ENCODE peak calls at places on chromosomes 6 and 20, in five cellular contexts. One of them, this sample, is unnamed.
A peak's percentile ranks its signal among the peaks of the same experiment; 100 is the strongest.

GRCh38 chr6:161908872-161909271 is 635.0 kb upstream of the AGPAT4 start:
- DNase-seq in H9: no peak
- DNase-seq in GM12865: no peak
- DNase-seq in cardiac fibroblast: no peak
- DNase-seq in RWPE1: no peak
- DNase-seq in this sample: no peak

GRCh38 chr6:166032366-166033171 is 135.1 kb downstream of the TBXT start:
- DNase-seq in H9: peak; percentile 76
- DNase-seq in GM12865: peak; percentile 9
- DNase-seq in cardiac fibroblast: peak; percentile 87
- DNase-seq in RWPE1: no peak
- DNase-seq in this sample: peak; percentile 30

GRCh38 chr6:105824732-105825131 is 261.4 kb upstream of the PRDM1 start:
- DNase-seq in H9: no peak
- DNase-seq in GM12865: peak; percentile 44
- DNase-seq in cardiac fibroblast: peak; percentile 69
- DNase-seq in RWPE1: no peak
- DNase-seq in this sample: no peak

GRCh38 chr20:40497781-40498691 is 191.0 kb downstream of the MAFB start:
- DNase-seq in H9: no peak
- DNase-seq in GM12865: peak; percentile 5
- DNase-seq in cardiac fibroblast: peak; percentile 56
- DNase-seq in RWPE1: peak; percentile 26
- DNase-seq in this sample: no peak

GRCh38 chr6:117761610-117762009 is 86.3 kb downstream of the NUS1 start:
- DNase-seq in H9: no peak
- DNase-seq in GM12865: no peak
- DNase-seq in cardiac fibroblast: no peak
- DNase-seq in RWPE1: no peak
- DNase-seq in this sample: no peak

GRCh38 chr20:38321959-38322598 is 18.1 kb downstream of the BPI start:
- DNase-seq in H9: peak; percentile 51
- DNase-seq in GM12865: peak; percentile 14
- DNase-seq in cardiac fibroblast: peak; percentile 83
- DNase-seq in RWPE1: peak; percentile 82
- DNase-seq in this sample: peak; percentile 76

GRCh38 chr20:22901921-22902320 is 133.2 kb upstream of the SSTR4 start:
- DNase-seq in H9: no peak
- DNase-seq in GM12865: no peak
- DNase-seq in cardiac fibroblast: no peak
- DNase-seq in RWPE1: no peak
- DNase-seq in this sample: no peak

GRCh38 chr6:141218583-141218982 is 914.1 kb upstream of the GJE1 start:
- DNase-seq in H9: no peak
- DNase-seq in GM12865: no peak
- DNase-seq in cardiac fibroblast: no peak
- DNase-seq in RWPE1: no peak
- DNase-seq in this sample: no peak

GRCh38 chr6:4545929-4546328 is 230.3 kb upstream of the CDYL start:
- DNase-seq in H9: no peak
- DNase-seq in GM12865: no peak
- DNase-seq in cardiac fibroblast: no peak
- DNase-seq in RWPE1: no peak
- DNase-seq in this sample: no peak

GRCh38 chr20:36951977-36952738 is 650 bp upstream of the SAMHD1 start:
- DNase-seq in H9: no peak
- DNase-seq in GM12865: no peak
- DNase-seq in cardiac fibroblast: no peak
- DNase-seq in RWPE1: no peak
- DNase-seq in this sample: no peak

GRCh38 chr6:143592335-143592734 is 80.8 kb upstream of the FUCA2 start:
- DNase-seq in H9: no peak
- DNase-seq in GM12865: no peak
- DNase-seq in cardiac fibroblast: peak; percentile 26
- DNase-seq in RWPE1: peak; percentile 14
- DNase-seq in this sample: no peak

GRCh38 chr6:912871-913663 is 220.1 kb upstream of the EXOC2 start:
- DNase-seq in H9: peak; percentile 85
- DNase-seq in GM12865: peak; percentile 12
- DNase-seq in cardiac fibroblast: no peak
- DNase-seq in RWPE1: peak; percentile 44
- DNase-seq in this sample: peak; percentile 58

GRCh38 chr6:71733970-71734899 is 152.1 kb upstream of the RIMS1 start:
- DNase-seq in H9: no peak
- DNase-seq in GM12865: no peak
- DNase-seq in cardiac fibroblast: peak; percentile 19
- DNase-seq in RWPE1: no peak
- DNase-seq in this sample: no peak

GRCh38 chr6:142377112-142377848 is 75.5 kb downstream of the ADGRG6 start:
- DNase-seq in H9: peak; percentile 88
- DNase-seq in GM12865: no peak
- DNase-seq in cardiac fibroblast: no peak
- DNase-seq in RWPE1: peak; percentile 72
- DNase-seq in this sample: peak; percentile 68

GRCh38 chr20:25126630-25127029 is 44.7 kb upstream of the VSX1 start:
- DNase-seq in H9: no peak
- DNase-seq in GM12865: no peak
- DNase-seq in cardiac fibroblast: no peak
- DNase-seq in RWPE1: no peak
- DNase-seq in this sample: no peak

GRCh38 chr20:62795023-62795761 is 1.1 kb upstream of the MRGBP start:
- DNase-seq in H9: peak; percentile 65
- DNase-seq in GM12865: peak; percentile 74
- DNase-seq in cardiac fibroblast: peak; percentile 47
- DNase-seq in RWPE1: peak; percentile 74
- DNase-seq in this sample: peak; percentile 69

GRCh38 chr6:117483645-117484016 is 1.2 kb downstream of the DCBLD1 start:
- DNase-seq in H9: no peak
- DNase-seq in GM12865: peak; percentile 72
- DNase-seq in cardiac fibroblast: no peak
- DNase-seq in RWPE1: peak; percentile 34
- DNase-seq in this sample: peak; percentile 8

GRCh38 chr6:125511809-125512341 is 210.1 kb upstream of the HDDC2 start:
- DNase-seq in H9: no peak
- DNase-seq in GM12865: no peak
- DNase-seq in cardiac fibroblast: peak; percentile 69
- DNase-seq in RWPE1: no peak
- DNase-seq in this sample: no peak

GRCh38 chr6:41427642-41428401 is 92.4 kb downstream of the NCR2 start:
- DNase-seq in H9: peak; percentile 82
- DNase-seq in GM12865: no peak
- DNase-seq in cardiac fibroblast: no peak
- DNase-seq in RWPE1: peak; percentile 32
- DNase-seq in this sample: peak; percentile 94

GRCh38 chr6:53704700-53705099 is 39.1 kb upstream of the KLHL31 start:
- DNase-seq in H9: no peak
- DNase-seq in GM12865: no peak
- DNase-seq in cardiac fibroblast: no peak
- DNase-seq in RWPE1: no peak
- DNase-seq in this sample: no peak

DNA sequence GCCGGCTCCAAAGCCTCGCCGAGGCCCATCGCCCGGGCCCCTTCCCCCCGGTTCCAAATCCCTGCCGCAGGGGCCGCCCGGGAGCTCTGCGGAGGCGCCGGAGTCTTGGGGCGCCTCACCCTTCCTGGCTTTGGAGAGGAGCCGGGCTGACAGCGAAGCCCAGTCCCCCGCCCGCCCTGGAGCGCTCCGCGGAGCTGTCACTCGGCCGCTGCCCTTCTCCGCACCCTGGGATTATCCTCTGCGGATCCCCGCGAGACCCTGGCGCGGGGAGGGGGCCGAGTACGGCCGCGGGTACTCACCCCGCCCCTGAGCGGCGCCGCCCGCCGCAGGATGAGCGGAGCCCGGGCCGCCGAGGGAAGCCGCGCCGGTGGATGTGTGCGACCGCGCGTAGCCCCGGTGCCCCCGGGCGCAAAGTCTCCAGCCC is 343 bp downstream of the SNAP91 start:
- DNase-seq in H9: peak; percentile 45
- DNase-seq in GM12865: no peak
- DNase-seq in cardiac fibroblast: peak; percentile 21
- DNase-seq in RWPE1: peak; percentile 24
- DNase-seq in this sample: no peak
- TF ChIP-seq CTCF in H9: no peak
- TF ChIP-seq CTCF in GM12865: no peak
- TF ChIP-seq CTCF in cardiac fibroblast: no peak
- TF ChIP-seq CTCF in RWPE1: no peak
- TF ChIP-seq CTCF in this sample: no peak

GRCh38 chr20:45765980-45766379 is 25.7 kb downstream of the WFDC3 start:
- DNase-seq in H9: peak; percentile 41
- DNase-seq in GM12865: peak; percentile 57
- DNase-seq in cardiac fibroblast: no peak
- DNase-seq in RWPE1: no peak
- DNase-seq in this sample: no peak
- TF ChIP-seq CTCF in H9: no peak
- TF ChIP-seq CTCF in GM12865: no peak
- TF ChIP-seq CTCF in cardiac fibroblast: no peak
- TF ChIP-seq CTCF in RWPE1: no peak
- TF ChIP-seq CTCF in this sample: no peak

GRCh38 chr6:69771158-69771906 is 25.5 kb downstream of the LMBRD1 start:
- DNase-seq in H9: no peak
- DNase-seq in GM12865: no peak
- DNase-seq in cardiac fibroblast: peak; percentile 31
- DNase-seq in RWPE1: no peak
- DNase-seq in this sample: no peak

GRCh38 chr6:69763763-69764162 is 33.0 kb downstream of the LMBRD1 start:
- DNase-seq in H9: no peak
- DNase-seq in GM12865: no peak
- DNase-seq in cardiac fibroblast: no peak
- DNase-seq in RWPE1: no peak
- DNase-seq in this sample: no peak

GRCh38 chr6:69768664-69769063 is 28.1 kb downstream of the LMBRD1 start:
- DNase-seq in H9: no peak
- DNase-seq in GM12865: no peak
- DNase-seq in cardiac fibroblast: peak; percentile 23
- DNase-seq in RWPE1: no peak
- DNase-seq in this sample: no peak
- TF ChIP-seq CTCF in H9: peak; percentile 43
- TF ChIP-seq CTCF in GM12865: no peak
- TF ChIP-seq CTCF in cardiac fibroblast: peak; percentile 28
- TF ChIP-seq CTCF in RWPE1: no peak
- TF ChIP-seq CTCF in this sample: no peak

DNA sequence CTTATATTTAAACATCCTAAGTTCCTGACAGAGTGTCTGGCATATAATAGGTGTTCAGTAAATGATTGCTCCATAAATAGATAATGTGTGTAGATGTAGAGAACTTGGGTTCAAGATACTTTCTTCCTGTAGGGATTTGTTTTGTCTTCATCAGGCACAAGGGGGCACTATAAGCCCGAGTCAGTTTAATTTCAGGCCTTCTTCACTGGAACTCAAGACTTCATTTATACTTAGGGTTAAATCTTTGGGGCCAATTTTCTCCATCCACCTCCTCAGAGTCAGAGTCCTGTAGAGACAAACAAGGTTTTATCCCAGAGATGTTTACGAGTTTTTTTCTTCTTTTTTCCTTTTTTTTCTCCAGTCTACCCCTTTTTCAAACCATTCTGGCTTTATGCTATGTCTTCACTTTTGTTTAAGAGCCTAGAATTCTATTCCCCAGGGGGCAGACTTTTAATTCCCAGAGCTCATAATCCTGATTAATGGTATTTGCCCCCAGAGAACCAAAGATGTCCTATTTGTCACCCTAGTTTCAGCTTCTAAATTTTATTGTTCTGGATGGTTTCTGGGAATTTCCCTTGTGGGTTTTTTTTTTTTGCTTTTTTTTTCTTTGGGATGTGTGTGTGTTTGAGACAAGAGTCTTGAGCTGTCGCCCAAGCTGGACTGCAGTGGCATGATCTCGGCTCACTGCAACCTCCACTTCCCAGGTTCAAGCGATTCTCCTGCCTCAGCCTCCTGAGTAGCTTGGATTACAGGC is 88.4 kb downstream of the HFE start:
- DNase-seq in H9: no peak
- DNase-seq in GM12865: peak; percentile 87
- DNase-seq in cardiac fibroblast: peak; percentile 88
- DNase-seq in RWPE1: no peak
- DNase-seq in this sample: peak; percentile 72
- TF ChIP-seq CTCF in H9: peak; percentile 88
- TF ChIP-seq CTCF in GM12865: peak; percentile 63
- TF ChIP-seq CTCF in cardiac fibroblast: peak; percentile 65
- TF ChIP-seq CTCF in RWPE1: peak; percentile 69
- TF ChIP-seq CTCF in this sample: peak; percentile 69

GRCh38 chr6:159044899-159045727 is at the start of gene TAGAP:
- DNase-seq in H9: no peak
- DNase-seq in GM12865: peak; percentile 90
- DNase-seq in cardiac fibroblast: peak; percentile 14
- DNase-seq in RWPE1: no peak
- DNase-seq in this sample: peak; percentile 32

GRCh38 chr6:159043236-159043635 is 1.6 kb downstream of the TAGAP start:
- DNase-seq in H9: no peak
- DNase-seq in GM12865: no peak
- DNase-seq in cardiac fibroblast: no peak
- DNase-seq in RWPE1: no peak
- DNase-seq in this sample: no peak

GRCh38 chr6:159043986-159044385 is 805 bp downstream of the TAGAP start:
- DNase-seq in H9: no peak
- DNase-seq in GM12865: no peak
- DNase-seq in cardiac fibroblast: no peak
- DNase-seq in RWPE1: no peak
- DNase-seq in this sample: no peak

GRCh38 chr6:159047896-159048685 is 3.3 kb upstream of the TAGAP start:
- DNase-seq in H9: no peak
- DNase-seq in GM12865: no peak
- DNase-seq in cardiac fibroblast: no peak
- DNase-seq in RWPE1: no peak
- DNase-seq in this sample: no peak

DNA sequence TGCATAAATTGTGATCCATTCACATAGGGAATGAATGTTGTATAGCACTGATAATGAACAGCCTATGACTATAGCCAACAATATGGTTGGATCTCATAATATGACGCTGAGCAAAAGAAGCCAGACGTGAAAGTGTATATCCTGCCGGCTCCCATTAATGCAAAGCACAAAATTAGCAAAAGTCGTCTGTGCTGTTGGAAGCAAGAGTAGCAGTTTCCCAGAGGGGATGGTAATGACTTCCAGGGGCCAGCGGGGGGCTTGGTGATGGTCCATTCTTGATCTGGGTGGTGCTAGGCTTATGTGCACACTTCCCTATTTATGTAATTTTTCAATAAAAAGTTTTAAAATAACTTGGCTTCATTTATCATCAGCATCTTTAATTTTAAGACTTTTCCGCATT is 1.0 kb upstream of the TAGAP start:
- DNase-seq in H9: no peak
- DNase-seq in GM12865: no peak
- DNase-seq in cardiac fibroblast: no peak
- DNase-seq in RWPE1: no peak
- DNase-seq in this sample: no peak
- TF ChIP-seq CTCF in H9: peak; percentile 36
- TF ChIP-seq CTCF in GM12865: no peak
- TF ChIP-seq CTCF in cardiac fibroblast: no peak
- TF ChIP-seq CTCF in RWPE1: no peak
- TF ChIP-seq CTCF in this sample: no peak

This sample was measured in Calu3.